ENCODE peak calls at places on chromosomes 2 and 18, in six cellular contexts. One of them, this sample, is unnamed.

GRCh38 chr18:32420084-32420483 is 50.6 kb downstream of the GAREM1 start:
- DNase-seq in body of pancreas: no peak
- DNase-seq in ureter: no peak
- DNase-seq in D341Med: no peak
- DNase-seq in NCI-H2029: no peak
- DNase-seq in mesendoderm: no peak
- DNase-seq in this sample: no peak

GRCh38 chr2:180707867-180708205 is 272.6 kb upstream of the UBE2E3 start:
- DNase-seq in D341Med: peak
- DNase-seq in mesendoderm: peak
- DNase-seq in body of pancreas: peak
- DNase-seq in NCI-H2029: no peak
- DNase-seq in ureter: no peak
- DNase-seq in this sample: peak

GRCh38 chr2:60553992-60554648 is 666 bp upstream of the BCL11A start:
- DNase-seq in D341Med: peak
- DNase-seq in NCI-H2029: no peak
- DNase-seq in ureter: peak
- DNase-seq in body of pancreas: peak
- DNase-seq in mesendoderm: peak
- DNase-seq in this sample: peak

GRCh38 chr2:46230115-46230571 is 67.1 kb upstream of the EPAS1 start:
- DNase-seq in body of pancreas: peak
- DNase-seq in ureter: no peak
- DNase-seq in D341Med: no peak
- DNase-seq in mesendoderm: peak
- DNase-seq in NCI-H2029: no peak
- DNase-seq in this sample: peak

GRCh38 chr2:161954103-161954502 is 119.9 kb downstream of the DPP4 start:
- DNase-seq in D341Med: no peak
- DNase-seq in NCI-H2029: no peak
- DNase-seq in ureter: no peak
- DNase-seq in body of pancreas: no peak
- DNase-seq in mesendoderm: no peak
- DNase-seq in this sample: no peak

GRCh38 chr2:177178797-177179196 is 33.8 kb upstream of the HNRNPA3 start:
- DNase-seq in mesendoderm: peak
- DNase-seq in NCI-H2029: no peak
- DNase-seq in ureter: no peak
- DNase-seq in D341Med: no peak
- DNase-seq in body of pancreas: no peak
- DNase-seq in this sample: no peak

GRCh38 chr2:52919668-52920067 is 847.9 kb upstream of the CHAC2 start:
- DNase-seq in ureter: no peak
- DNase-seq in body of pancreas: no peak
- DNase-seq in D341Med: no peak
- DNase-seq in mesendoderm: no peak
- DNase-seq in NCI-H2029: no peak
- DNase-seq in this sample: no peak

GRCh38 chr18:59988098-59988706 is 88.4 kb downstream of the PMAIP1 start:
- DNase-seq in ureter: no peak
- DNase-seq in NCI-H2029: no peak
- DNase-seq in D341Med: peak
- DNase-seq in body of pancreas: peak
- DNase-seq in mesendoderm: peak
- DNase-seq in this sample: peak

GRCh38 chr2:65416945-65417344 is 15.5 kb downstream of the SPRED2 start:
- DNase-seq in body of pancreas: peak
- DNase-seq in ureter: no peak
- DNase-seq in mesendoderm: no peak
- DNase-seq in NCI-H2029: peak
- DNase-seq in D341Med: no peak
- DNase-seq in this sample: peak

GRCh38 chr2:171515672-171516298 is 6.5 kb upstream of the CYBRD1 start:
- DNase-seq in body of pancreas: no peak
- DNase-seq in D341Med: no peak
- DNase-seq in NCI-H2029: no peak
- DNase-seq in mesendoderm: peak
- DNase-seq in ureter: no peak
- DNase-seq in this sample: no peak

GRCh38 chr2:9734308-9734707 is 103.5 kb upstream of the YWHAQ start:
- DNase-seq in NCI-H2029: no peak
- DNase-seq in body of pancreas: no peak
- DNase-seq in ureter: no peak
- DNase-seq in D341Med: no peak
- DNase-seq in mesendoderm: no peak
- DNase-seq in this sample: no peak

GRCh38 chr2:47208852-47209606 is 53.9 kb upstream of the STPG4 start:
- DNase-seq in mesendoderm: no peak
- DNase-seq in NCI-H2029: no peak
- DNase-seq in ureter: no peak
- DNase-seq in D341Med: no peak
- DNase-seq in body of pancreas: no peak
- DNase-seq in this sample: no peak

GRCh38 chr2:232888839-232889529 is 18.9 kb downstream of the SNORC start:
- DNase-seq in body of pancreas: no peak
- DNase-seq in NCI-H2029: no peak
- DNase-seq in mesendoderm: no peak
- DNase-seq in ureter: no peak
- DNase-seq in D341Med: no peak
- DNase-seq in this sample: peak

GRCh38 chr2:43207553-43208300 is 18.7 kb downstream of the ZFP36L2 start:
- DNase-seq in D341Med: no peak
- DNase-seq in ureter: no peak
- DNase-seq in mesendoderm: no peak
- DNase-seq in body of pancreas: no peak
- DNase-seq in NCI-H2029: no peak
- DNase-seq in this sample: peak

GRCh38 chr2:156189584-156189983 is 142.9 kb downstream of the NR4A2 start:
- DNase-seq in NCI-H2029: no peak
- DNase-seq in mesendoderm: peak
- DNase-seq in ureter: no peak
- DNase-seq in D341Med: no peak
- DNase-seq in body of pancreas: no peak
- DNase-seq in this sample: no peak

GRCh38 chr18:62976227-62976626 is 260.9 kb downstream of the PHLPP1 start:
- DNase-seq in ureter: no peak
- DNase-seq in body of pancreas: no peak
- DNase-seq in mesendoderm: no peak
- DNase-seq in D341Med: no peak
- DNase-seq in NCI-H2029: no peak
- DNase-seq in this sample: no peak

GRCh38 chr2:60535392-60536312 is 17.8 kb downstream of the BCL11A start:
- DNase-seq in D341Med: no peak
- DNase-seq in body of pancreas: no peak
- DNase-seq in mesendoderm: no peak
- DNase-seq in NCI-H2029: no peak
- DNase-seq in ureter: no peak
- DNase-seq in this sample: no peak

GRCh38 chr18:51559198-51559901 is 361.9 kb upstream of the MEX3C start:
- DNase-seq in D341Med: no peak
- DNase-seq in body of pancreas: no peak
- DNase-seq in NCI-H2029: no peak
- DNase-seq in mesendoderm: peak
- DNase-seq in ureter: no peak
- DNase-seq in this sample: no peak

GRCh38 chr2:235669269-235669831 is 175.5 kb downstream of the AGAP1 start:
- DNase-seq in mesendoderm: peak
- DNase-seq in ureter: peak
- DNase-seq in body of pancreas: peak
- DNase-seq in NCI-H2029: peak
- DNase-seq in D341Med: peak
- DNase-seq in this sample: peak

GRCh38 chr2:27118525-27119329 is at the start of gene CGREF1:
- DNase-seq in NCI-H2029: no peak
- DNase-seq in ureter: no peak
- DNase-seq in mesendoderm: peak
- DNase-seq in D341Med: peak
- DNase-seq in body of pancreas: no peak
- DNase-seq in this sample: no peak

GRCh38 chr18:57586243-57587049 is at the start of gene FECH:
- DNase-seq in mesendoderm: peak
- DNase-seq in ureter: peak
- DNase-seq in NCI-H2029: peak
- DNase-seq in D341Med: peak
- DNase-seq in body of pancreas: peak
- DNase-seq in this sample: peak

GRCh38 chr2:168814939-168815907 is 12.8 kb downstream of the NOSTRIN start:
- DNase-seq in ureter: no peak
- DNase-seq in D341Med: no peak
- DNase-seq in body of pancreas: no peak
- DNase-seq in NCI-H2029: no peak
- DNase-seq in mesendoderm: peak
- DNase-seq in this sample: no peak

GRCh38 chr2:100058014-100058310 is 84.4 kb downstream of the AFF3 start:
- DNase-seq in mesendoderm: no peak
- DNase-seq in D341Med: no peak
- DNase-seq in body of pancreas: no peak
- DNase-seq in NCI-H2029: no peak
- DNase-seq in ureter: no peak
- DNase-seq in this sample: no peak

This sample was measured in colonic mucosa.